ENCODE peak calls at places on chromosomes 5 and 9, in six cellular contexts. B is GM12878, X is GM12892, D is H1, T is K562, L is HepG2. V is an unnamed sample.

GRCh38 chr9:38047301-38048251 is 21.5 kb downstream of the SHB start:
- DNase-seq in L (peak), T (peak), X (no peak), D (peak), B (no peak), V (no peak)

GRCh38 chr5:54654211-54654610 is 136.7 kb downstream of the SNX18 start:
- DNase-seq in D (no peak), B (no peak), T (no peak), L (no peak), X (no peak), V (no peak)

GRCh38 chr5:177390363-177391300 is 6.4 kb downstream of the SLC34A1 start:
- DNase-seq in L (peak), B (peak), X (peak), D (peak), T (peak), V (peak)

GRCh38 chr5:52981507-52981906 is 7.6 kb upstream of the ITGA2 start:
- DNase-seq in L (no peak), T (no peak), X (no peak), D (no peak), B (no peak), V (no peak)

GRCh38 chr5:96661101-96661840 is 905 bp upstream of the CAST start:
- DNase-seq in B (peak), D (no peak), X (no peak), L (no peak), T (no peak), V (peak)

GRCh38 chr5:151895660-151896040 is 29.0 kb downstream of the GLRA1 start:
- DNase-seq in B (no peak), L (no peak), T (no peak), D (no peak), X (no peak), V (no peak)

GRCh38 chr9:98094316-98094715 is 24.7 kb downstream of the TRIM14 start:
- DNase-seq in B (no peak), D (no peak), T (no peak), L (no peak), X (no peak), V (no peak)

GRCh38 chr9:123176949-123177348 is 91.4 kb downstream of the STRBP start:
- DNase-seq in B (no peak), L (no peak), D (no peak), X (no peak), T (no peak), V (no peak)

GRCh38 chr5:116453920-116454319 is 120.7 kb downstream of the SEMA6A start:
- DNase-seq in D (no peak), B (no peak), X (no peak), T (no peak), L (peak), V (no peak)

GRCh38 chr5:54520438-54520846 is 2.9 kb downstream of the SNX18 start:
- DNase-seq in T (peak), D (no peak), X (no peak), L (no peak), B (no peak), V (no peak)

GRCh38 chr5:93503598-93504067 is 77.4 kb downstream of the NR2F1-AS1 start:
- DNase-seq in L (peak), X (no peak), D (no peak), B (no peak), T (no peak), V (no peak)

GRCh38 chr9:86300701-86301100 is 18.4 kb upstream of the ISCA1 start:
- DNase-seq in B (no peak), D (no peak), X (no peak), T (no peak), L (no peak), V (no peak)

GRCh38 chr5:9546973-9547947 is 1.4 kb upstream of the SEMA5A start:
- DNase-seq in B (no peak), L (no peak), T (no peak), X (no peak), D (no peak), V (no peak)

GRCh38 chr5:68405784-68406183 is 190.2 kb downstream of the PIK3R1 start:
- DNase-seq in T (peak), B (no peak), D (no peak), X (no peak), L (no peak), V (no peak)

GRCh38 chr5:139419793-139420192 is 15.9 kb upstream of the SPATA24 start:
- DNase-seq in L (no peak), D (no peak), B (no peak), T (no peak), X (no peak), V (no peak)

GRCh38 chr9:23824241-23825142 is 1.5 kb downstream of the ELAVL2 start:
- DNase-seq in B (no peak), L (no peak), T (no peak), X (no peak), D (no peak), V (no peak)

GRCh38 chr5:146541956-146542849 is 26.2 kb upstream of the GPR151 start:
- DNase-seq in B (no peak), L (peak), D (peak), X (peak), T (peak), V (peak)

GRCh38 chr9:33227013-33227398 is 13.0 kb upstream of the SPINK4 start:
- DNase-seq in X (no peak), L (no peak), B (no peak), T (no peak), D (no peak), V (no peak)

GRCh38 chr9:98172604-98173003 is 19.8 kb downstream of the CORO2A start:
- DNase-seq in B (no peak), D (no peak), T (no peak), X (no peak), L (peak), V (no peak)

GRCh38 chr5:132095077-132095744 is 21.6 kb downstream of the CSF2 start:
- DNase-seq in D (no peak), T (no peak), L (no peak), B (no peak), X (no peak), V (no peak)

GRCh38 chr5:177588413-177588909 is 3.5 kb upstream of the TMED9 start:
- DNase-seq in L (peak), T (peak), B (no peak), X (no peak), D (no peak), V (no peak)

GRCh38 chr5:101080485-101081240 is 177.6 kb upstream of the ST8SIA4 start:
- DNase-seq in T (no peak), B (no peak), X (no peak), L (no peak), D (no peak), V (no peak)

GRCh38 chr5:176609724-176610429 is at the start of gene GPRIN1:
- DNase-seq in X (peak), D (no peak), T (peak), B (no peak), L (peak), V (peak)

GRCh38 chr5:16057277-16057676 is 122.3 kb downstream of the MARCHF11 start:
- DNase-seq in D (no peak), B (no peak), X (no peak), T (no peak), L (no peak), V (no peak)

GRCh38 chr5:154519375-154519774 is 41.3 kb upstream of the HAND1 start:
- DNase-seq in X (no peak), T (no peak), B (no peak), L (no peak), D (no peak), V (no peak)

GRCh38 chr5:130141689-130142320 is 237.5 kb downstream of the CHSY3 start:
- DNase-seq in T (peak), L (no peak), B (no peak), D (peak), X (peak), V (peak)

GRCh38 chr9:91847576-91847975 is 102.5 kb downstream of the ROR2 start:
- DNase-seq in B (no peak), T (no peak), X (no peak), L (no peak), D (no peak), V (no peak)

GRCh38 chr9:134049236-134049635 is 18.6 kb downstream of the BRD3 start:
- DNase-seq in X (no peak), L (no peak), B (no peak), D (no peak), T (no peak), V (no peak)

GRCh38 chr5:98568336-98568735 is 205.1 kb upstream of the RGMB start:
- DNase-seq in D (no peak), T (no peak), L (no peak), X (no peak), B (no peak), V (no peak)

GRCh38 chr9:90189306-90189705 is 453.3 kb downstream of the DIRAS2 start:
- DNase-seq in L (no peak), B (peak), X (peak), T (no peak), D (no peak), V (no peak)

GRCh38 chr5:79990598-79991507 is at the start of gene MTX3:
- DNase-seq in L (peak), X (peak), T (peak), B (peak), D (peak), V (peak)
- TF ChIP-seq POLR2A in L (peak), X (peak), T (no peak), B (peak), D (peak), V (peak)

GRCh38 chr5:66840527-66841013 is 244.4 kb downstream of the MAST4 start:
- DNase-seq in D (no peak), X (peak), L (peak), T (no peak), B (peak), V (peak)
- TF ChIP-seq TAF1 in D (no peak), X (no peak), L (no peak), T (no peak), B (no peak), V (no peak)

DNA sequence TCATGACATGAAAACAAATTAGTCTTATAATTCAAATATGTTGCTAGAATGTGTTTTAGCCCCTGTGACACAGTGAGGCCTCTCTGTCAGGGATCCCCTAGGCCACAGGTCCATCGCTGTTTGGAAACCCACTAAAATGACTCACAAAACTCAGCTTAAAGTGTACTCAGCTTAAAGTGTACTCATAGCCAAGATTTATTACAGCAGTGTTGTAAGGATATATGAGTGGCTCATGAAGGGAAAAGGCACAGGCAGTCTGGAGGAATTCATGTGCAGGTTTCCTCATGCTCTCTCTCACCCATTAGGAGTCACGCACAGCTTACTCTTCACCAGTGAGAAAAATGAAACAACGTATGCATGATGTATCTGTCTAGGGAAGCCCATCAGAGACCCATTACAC is 24.4 kb upstream of the TGFBI start:
- DNase-seq in L (no peak), D (no peak), X (no peak), B (no peak), T (no peak), V (no peak)
- TF ChIP-seq POLR2A in L (no peak), D (no peak), X (no peak), B (no peak), T (no peak), V (no peak)

DNA sequence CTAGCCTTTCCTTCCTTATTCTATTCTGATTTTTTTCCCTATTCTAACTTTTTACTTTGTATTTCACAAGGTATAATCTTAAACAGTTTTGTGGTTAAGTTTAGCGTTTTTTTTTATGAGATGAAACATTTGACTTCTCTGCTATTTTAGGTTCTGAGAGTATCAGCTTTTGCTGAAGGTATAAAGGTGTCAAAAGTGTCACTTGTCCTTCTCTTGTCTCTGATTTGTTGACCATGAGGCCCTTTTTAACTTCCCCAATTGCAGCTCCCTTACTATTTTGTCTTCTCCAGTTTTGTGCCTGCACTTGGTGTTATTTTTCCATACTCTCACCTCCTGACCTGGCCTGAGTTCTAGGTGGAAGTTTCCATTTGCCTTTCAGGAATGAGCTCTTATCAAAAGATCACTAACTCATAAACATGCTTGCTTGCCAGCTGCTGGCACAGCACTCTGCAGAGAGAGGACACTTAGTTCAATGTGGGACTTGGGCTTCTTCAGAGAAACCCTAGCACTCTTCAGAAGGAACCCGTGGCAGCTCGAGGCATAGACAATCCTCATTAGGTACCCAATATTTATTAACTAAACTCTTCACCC is 106.6 kb downstream of the FRMD3 start:
- DNase-seq in D (no peak), L (peak), X (no peak), B (no peak), T (no peak), V (no peak)
- TF ChIP-seq TAF1 in D (no peak), L (no peak), X (no peak), B (no peak), T (no peak), V (no peak)

GRCh38 chr5:149550267-149550582 is 1.0 kb downstream of the CSNK1A1 start:
- DNase-seq in D (no peak), L (no peak), B (no peak), X (no peak), T (no peak), V (no peak)

GRCh38 chr5:149550608-149551226 is 522 bp downstream of the CSNK1A1 start:
- DNase-seq in T (peak), D (no peak), B (no peak), X (peak), L (no peak), V (no peak)

GRCh38 chr5:149552761-149553160 is 1.5 kb upstream of the CSNK1A1 start:
- DNase-seq in L (no peak), X (no peak), B (no peak), T (no peak), D (no peak), V (no peak)

GRCh38 chr5:149552038-149552494 is 827 bp upstream of the CSNK1A1 start:
- DNase-seq in L (no peak), B (no peak), T (no peak), D (no peak), X (no peak), V (no peak)

DNA sequence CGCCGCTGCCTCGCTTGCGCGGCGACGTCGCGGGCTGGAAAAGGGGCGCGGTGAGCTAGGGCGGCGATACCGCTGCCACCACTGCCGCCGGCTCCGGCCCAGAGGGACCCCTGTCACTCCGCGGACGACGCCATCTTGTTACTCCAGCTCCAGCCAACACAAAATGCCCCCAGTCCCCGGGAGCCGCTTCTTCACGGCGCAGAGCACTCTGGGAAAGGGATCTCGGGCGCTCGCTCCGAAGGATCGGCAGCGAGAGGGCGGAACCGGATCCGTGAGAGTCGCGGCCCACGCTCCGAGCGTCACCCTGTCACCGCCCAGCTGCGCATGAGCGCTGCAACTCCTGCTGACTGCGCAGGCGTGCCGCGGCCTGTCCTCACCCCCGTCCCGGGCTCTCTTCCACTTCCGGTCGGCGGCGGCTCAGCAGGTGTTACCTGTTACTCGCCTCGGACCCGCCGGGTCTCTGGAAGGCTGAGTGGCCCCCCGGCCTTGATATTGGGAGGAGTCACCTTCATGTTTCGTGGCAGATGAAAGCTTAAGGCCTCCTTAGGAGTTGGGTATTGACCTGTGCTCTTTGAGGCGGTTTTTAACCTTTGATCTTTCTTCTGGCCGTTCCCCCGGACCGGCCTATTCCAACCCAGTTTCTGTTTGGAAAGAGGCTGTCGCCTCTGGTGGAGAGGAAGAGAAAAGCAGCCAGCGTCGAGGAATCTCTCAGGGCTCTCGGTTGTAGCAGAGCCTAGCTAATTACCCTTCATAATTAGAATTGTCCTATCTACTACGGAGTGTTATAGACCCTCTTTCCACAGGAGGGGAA is at the start of gene CSNK1A1:
- DNase-seq in D (peak), X (peak), B (peak), L (peak), T (peak), V (peak)
- TF ChIP-seq POLR2A in D (peak), X (peak), B (peak), L (peak), T (peak), V (peak)

V was measured in GM12891.